ENCODE peak calls at places on chromosomes 1 and 21, in ten cellular contexts. One of them, this sample, is unnamed.

GRCh38 chr1:58814251-58815068 is 30.6 kb upstream of the JUN start:
- DNase-seq in fibroblast of the aortic adventitia: no peak
- DNase-seq in bronchial epithelial cell: peak; percentile 72
- DNase-seq in OCI-LY7: no peak
- DNase-seq in body of pancreas: peak; percentile 72
- DNase-seq in BE2C: no peak
- DNase-seq in AG04450: no peak
- DNase-seq in dorsolateral prefrontal cortex: no peak
- DNase-seq in cardiac fibroblast: no peak
- DNase-seq in HepG2: no peak
- DNase-seq in this sample: no peak

GRCh38 chr21:43657355-43658093 is 1.8 kb downstream of the HSF2BP start:
- DNase-seq in fibroblast of the aortic adventitia: no peak
- DNase-seq in bronchial epithelial cell: no peak
- DNase-seq in OCI-LY7: no peak
- DNase-seq in body of pancreas: no peak
- DNase-seq in BE2C: peak; percentile 23
- DNase-seq in AG04450: no peak
- DNase-seq in dorsolateral prefrontal cortex: no peak
- DNase-seq in cardiac fibroblast: no peak
- DNase-seq in HepG2: no peak
- DNase-seq in this sample: no peak

GRCh38 chr1:58670200-58670599 is 29.7 kb downstream of the MYSM1 start:
- DNase-seq in fibroblast of the aortic adventitia: no peak
- DNase-seq in bronchial epithelial cell: no peak
- DNase-seq in OCI-LY7: no peak
- DNase-seq in body of pancreas: no peak
- DNase-seq in BE2C: no peak
- DNase-seq in AG04450: no peak
- DNase-seq in dorsolateral prefrontal cortex: no peak
- DNase-seq in cardiac fibroblast: no peak
- DNase-seq in HepG2: no peak
- DNase-seq in this sample: no peak

GRCh38 chr1:78702426-78702825 is 52.8 kb downstream of the IFI44 start:
- DNase-seq in fibroblast of the aortic adventitia: no peak
- DNase-seq in bronchial epithelial cell: no peak
- DNase-seq in OCI-LY7: no peak
- DNase-seq in body of pancreas: no peak
- DNase-seq in BE2C: no peak
- DNase-seq in AG04450: no peak
- DNase-seq in dorsolateral prefrontal cortex: no peak
- DNase-seq in cardiac fibroblast: no peak
- DNase-seq in HepG2: no peak
- DNase-seq in this sample: no peak

GRCh38 chr1:3359346-3360157 is 94.9 kb upstream of the ARHGEF16 start:
- DNase-seq in fibroblast of the aortic adventitia: no peak
- DNase-seq in bronchial epithelial cell: no peak
- DNase-seq in OCI-LY7: no peak
- DNase-seq in body of pancreas: no peak
- DNase-seq in BE2C: no peak
- DNase-seq in AG04450: no peak
- DNase-seq in dorsolateral prefrontal cortex: no peak
- DNase-seq in cardiac fibroblast: no peak
- DNase-seq in HepG2: no peak
- DNase-seq in this sample: peak; percentile 46

GRCh38 chr1:84116558-84116957 is 27.5 kb upstream of the PRKACB start:
- DNase-seq in fibroblast of the aortic adventitia: no peak
- DNase-seq in bronchial epithelial cell: no peak
- DNase-seq in OCI-LY7: no peak
- DNase-seq in body of pancreas: no peak
- DNase-seq in BE2C: no peak
- DNase-seq in AG04450: no peak
- DNase-seq in dorsolateral prefrontal cortex: no peak
- DNase-seq in cardiac fibroblast: no peak
- DNase-seq in HepG2: no peak
- DNase-seq in this sample: no peak

GRCh38 chr1:198118136-198118535 is 38.7 kb upstream of the NEK7 start:
- DNase-seq in fibroblast of the aortic adventitia: peak; percentile 100
- DNase-seq in bronchial epithelial cell: peak; percentile 85
- DNase-seq in OCI-LY7: no peak
- DNase-seq in body of pancreas: peak; percentile 28
- DNase-seq in BE2C: no peak
- DNase-seq in AG04450: peak; percentile 91
- DNase-seq in dorsolateral prefrontal cortex: no peak
- DNase-seq in cardiac fibroblast: peak; percentile 96
- DNase-seq in HepG2: no peak
- DNase-seq in this sample: peak; percentile 94

GRCh38 chr21:26116456-26117011 is 54.0 kb downstream of the APP start:
- DNase-seq in fibroblast of the aortic adventitia: peak; percentile 83
- DNase-seq in bronchial epithelial cell: no peak
- DNase-seq in OCI-LY7: no peak
- DNase-seq in body of pancreas: peak; percentile 49
- DNase-seq in BE2C: no peak
- DNase-seq in AG04450: no peak
- DNase-seq in dorsolateral prefrontal cortex: no peak
- DNase-seq in cardiac fibroblast: peak; percentile 46
- DNase-seq in HepG2: peak; percentile 23
- DNase-seq in this sample: peak; percentile 60

GRCh38 chr1:203129501-203130231 is 2.1 kb downstream of the ADORA1 start:
- DNase-seq in fibroblast of the aortic adventitia: no peak
- DNase-seq in bronchial epithelial cell: no peak
- DNase-seq in OCI-LY7: no peak
- DNase-seq in body of pancreas: peak; percentile 82
- DNase-seq in BE2C: peak; percentile 65
- DNase-seq in AG04450: no peak
- DNase-seq in dorsolateral prefrontal cortex: peak; percentile 92
- DNase-seq in cardiac fibroblast: no peak
- DNase-seq in HepG2: no peak
- DNase-seq in this sample: no peak

GRCh38 chr1:221290669-221291068 is 411.4 kb downstream of the HLX start:
- DNase-seq in fibroblast of the aortic adventitia: no peak
- DNase-seq in bronchial epithelial cell: no peak
- DNase-seq in OCI-LY7: no peak
- DNase-seq in body of pancreas: no peak
- DNase-seq in BE2C: no peak
- DNase-seq in AG04450: no peak
- DNase-seq in dorsolateral prefrontal cortex: no peak
- DNase-seq in cardiac fibroblast: no peak
- DNase-seq in HepG2: no peak
- DNase-seq in this sample: no peak
- H3K4me3 ChIP-seq in fibroblast of the aortic adventitia: no peak overlapping the region
- H3K4me3 ChIP-seq in bronchial epithelial cell: no peak overlapping the region
- H3K4me3 ChIP-seq in OCI-LY7: no peak overlapping the region
- H3K4me3 ChIP-seq in body of pancreas: no peak overlapping the region
- H3K4me3 ChIP-seq in BE2C: no peak overlapping the region
- H3K4me3 ChIP-seq in AG04450: no peak overlapping the region
- H3K4me3 ChIP-seq in dorsolateral prefrontal cortex: no peak overlapping the region
- H3K4me3 ChIP-seq in cardiac fibroblast: no peak overlapping the region
- H3K4me3 ChIP-seq in HepG2: no peak overlapping the region
- H3K4me3 ChIP-seq in this sample: no peak overlapping the region

GRCh38 chr1:160282807-160283206 is 2.1 kb downstream of the PEX19 start:
- DNase-seq in fibroblast of the aortic adventitia: no peak
- DNase-seq in bronchial epithelial cell: no peak
- DNase-seq in OCI-LY7: no peak
- DNase-seq in body of pancreas: no peak
- DNase-seq in BE2C: no peak
- DNase-seq in AG04450: no peak
- DNase-seq in dorsolateral prefrontal cortex: no peak
- DNase-seq in cardiac fibroblast: no peak
- DNase-seq in HepG2: no peak
- DNase-seq in this sample: no peak
- TF ChIP-seq CTCF in fibroblast of the aortic adventitia: no peak
- TF ChIP-seq CTCF in bronchial epithelial cell: no peak
- TF ChIP-seq CTCF in OCI-LY7: peak; percentile 43
- TF ChIP-seq CTCF in body of pancreas: no peak
- TF ChIP-seq CTCF in BE2C: peak; percentile 26
- TF ChIP-seq CTCF in AG04450: no peak
- TF ChIP-seq CTCF in dorsolateral prefrontal cortex: no peak
- TF ChIP-seq CTCF in cardiac fibroblast: no peak
- TF ChIP-seq CTCF in HepG2: no peak
- TF ChIP-seq CTCF in this sample: no peak

DNA sequence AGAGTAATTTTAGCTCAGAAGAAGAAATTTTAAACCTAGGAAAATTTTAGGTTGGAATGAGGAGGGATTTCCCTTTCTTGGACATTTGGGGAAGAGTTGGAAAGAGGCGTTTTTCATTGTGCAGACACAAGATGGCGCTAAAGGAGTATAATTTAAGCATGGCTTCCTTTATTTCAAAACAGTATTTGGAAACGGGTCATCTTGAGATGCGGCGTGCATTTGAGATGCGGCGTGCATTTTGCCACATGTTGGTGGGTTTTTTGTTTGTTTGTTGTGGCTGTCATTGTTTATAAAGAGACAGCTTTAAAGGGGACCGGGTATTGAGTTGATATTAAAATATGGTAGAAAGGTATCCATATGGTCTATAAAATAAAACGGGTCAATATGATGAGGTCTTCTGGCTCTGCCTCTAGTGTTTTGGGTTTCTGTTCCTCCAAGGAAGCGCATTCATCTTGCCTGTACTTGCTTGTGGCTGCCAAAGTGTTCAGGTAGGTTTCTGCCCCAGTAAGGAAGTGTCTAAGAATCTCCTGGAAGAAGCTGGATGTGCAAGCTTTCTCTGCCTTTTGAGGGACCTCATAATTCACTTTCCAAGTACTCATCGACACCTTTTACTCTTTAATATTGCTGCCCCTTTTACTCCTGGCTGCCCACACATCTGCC is 210.3 kb downstream of the SLC35F3 start:
- DNase-seq in fibroblast of the aortic adventitia: peak; percentile 75
- DNase-seq in bronchial epithelial cell: peak; percentile 69
- DNase-seq in OCI-LY7: peak; percentile 55
- DNase-seq in body of pancreas: peak; percentile 47
- DNase-seq in BE2C: peak; percentile 35
- DNase-seq in AG04450: peak; percentile 24
- DNase-seq in dorsolateral prefrontal cortex: peak; percentile 46
- DNase-seq in cardiac fibroblast: peak; percentile 74
- DNase-seq in HepG2: peak; percentile 22
- DNase-seq in this sample: peak; percentile 24
- H3K4me3 ChIP-seq in fibroblast of the aortic adventitia: peak overlapping the region; percentile 25
- H3K4me3 ChIP-seq in bronchial epithelial cell: no peak overlapping the region
- H3K4me3 ChIP-seq in OCI-LY7: no peak overlapping the region
- H3K4me3 ChIP-seq in body of pancreas: no peak overlapping the region
- H3K4me3 ChIP-seq in BE2C: peak overlapping the region; percentile 21
- H3K4me3 ChIP-seq in AG04450: peak overlapping the region; percentile 10
- H3K4me3 ChIP-seq in dorsolateral prefrontal cortex: peak overlapping the region; percentile 38
- H3K4me3 ChIP-seq in cardiac fibroblast: no peak overlapping the region
- H3K4me3 ChIP-seq in HepG2: no peak overlapping the region
- H3K4me3 ChIP-seq in this sample: no peak overlapping the region

DNA sequence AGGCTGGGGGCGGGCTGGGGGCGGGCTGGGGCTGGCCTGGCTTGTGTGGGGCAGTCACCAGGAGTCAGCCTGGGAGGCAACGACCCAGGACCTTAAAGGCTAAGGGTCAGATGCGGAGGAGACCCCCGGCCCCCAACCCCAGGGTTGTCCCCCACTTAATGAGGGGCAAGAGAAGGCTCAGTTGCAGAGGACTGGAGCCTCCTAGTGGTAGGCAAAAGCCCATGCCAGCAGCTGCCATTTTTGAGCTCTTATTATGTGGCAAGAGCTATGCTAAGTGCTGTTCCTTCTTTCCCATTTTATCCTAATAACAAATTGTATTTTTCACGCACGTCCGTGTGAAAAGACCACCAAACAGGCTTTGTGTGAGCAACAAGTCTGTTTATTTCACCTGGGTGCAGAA is 8.0 kb downstream of the KIAA1614 start:
- DNase-seq in fibroblast of the aortic adventitia: no peak
- DNase-seq in bronchial epithelial cell: no peak
- DNase-seq in OCI-LY7: no peak
- DNase-seq in body of pancreas: no peak
- DNase-seq in BE2C: no peak
- DNase-seq in AG04450: no peak
- DNase-seq in dorsolateral prefrontal cortex: no peak
- DNase-seq in cardiac fibroblast: peak; percentile 27
- DNase-seq in HepG2: no peak
- DNase-seq in this sample: no peak
- TF ChIP-seq CTCF in fibroblast of the aortic adventitia: peak; percentile 35
- TF ChIP-seq CTCF in bronchial epithelial cell: peak; percentile 8
- TF ChIP-seq CTCF in OCI-LY7: peak; percentile 50
- TF ChIP-seq CTCF in body of pancreas: peak; percentile 11
- TF ChIP-seq CTCF in BE2C: peak; percentile 43
- TF ChIP-seq CTCF in AG04450: peak; percentile 20
- TF ChIP-seq CTCF in dorsolateral prefrontal cortex: no peak
- TF ChIP-seq CTCF in cardiac fibroblast: peak; percentile 45
- TF ChIP-seq CTCF in HepG2: peak; percentile 33
- TF ChIP-seq CTCF in this sample: no peak

GRCh38 chr1:205520709-205521108 is 16.2 kb downstream of the CDK18 start:
- DNase-seq in fibroblast of the aortic adventitia: no peak
- DNase-seq in bronchial epithelial cell: no peak
- DNase-seq in OCI-LY7: no peak
- DNase-seq in body of pancreas: no peak
- DNase-seq in BE2C: no peak
- DNase-seq in AG04450: no peak
- DNase-seq in dorsolateral prefrontal cortex: no peak
- DNase-seq in cardiac fibroblast: no peak
- DNase-seq in HepG2: no peak
- DNase-seq in this sample: no peak

GRCh38 chr1:205517288-205517687 is 12.8 kb downstream of the CDK18 start:
- DNase-seq in fibroblast of the aortic adventitia: no peak
- DNase-seq in bronchial epithelial cell: no peak
- DNase-seq in OCI-LY7: no peak
- DNase-seq in body of pancreas: no peak
- DNase-seq in BE2C: no peak
- DNase-seq in AG04450: no peak
- DNase-seq in dorsolateral prefrontal cortex: no peak
- DNase-seq in cardiac fibroblast: no peak
- DNase-seq in HepG2: no peak
- DNase-seq in this sample: no peak

GRCh38 chr1:205517763-205518162 is 13.3 kb downstream of the CDK18 start:
- DNase-seq in fibroblast of the aortic adventitia: no peak
- DNase-seq in bronchial epithelial cell: no peak
- DNase-seq in OCI-LY7: no peak
- DNase-seq in body of pancreas: no peak
- DNase-seq in BE2C: no peak
- DNase-seq in AG04450: no peak
- DNase-seq in dorsolateral prefrontal cortex: no peak
- DNase-seq in cardiac fibroblast: no peak
- DNase-seq in HepG2: no peak
- DNase-seq in this sample: no peak

GRCh38 chr1:205519541-205520131 is 15.2 kb downstream of the CDK18 start:
- DNase-seq in fibroblast of the aortic adventitia: no peak
- DNase-seq in bronchial epithelial cell: no peak
- DNase-seq in OCI-LY7: no peak
- DNase-seq in body of pancreas: no peak
- DNase-seq in BE2C: no peak
- DNase-seq in AG04450: no peak
- DNase-seq in dorsolateral prefrontal cortex: peak; percentile 67
- DNase-seq in cardiac fibroblast: no peak
- DNase-seq in HepG2: no peak
- DNase-seq in this sample: no peak

GRCh38 chr1:205518616-205519540 is 14.4 kb downstream of the CDK18 start:
- DNase-seq in fibroblast of the aortic adventitia: no peak
- DNase-seq in bronchial epithelial cell: no peak
- DNase-seq in OCI-LY7: no peak
- DNase-seq in body of pancreas: peak; percentile 69
- DNase-seq in BE2C: no peak
- DNase-seq in AG04450: no peak
- DNase-seq in dorsolateral prefrontal cortex: peak; percentile 86
- DNase-seq in cardiac fibroblast: no peak
- DNase-seq in HepG2: no peak
- DNase-seq in this sample: no peak
- H3K4me3 ChIP-seq in fibroblast of the aortic adventitia: no peak overlapping the region
- H3K4me3 ChIP-seq in bronchial epithelial cell: no peak overlapping the region
- H3K4me3 ChIP-seq in OCI-LY7: no peak overlapping the region
- H3K4me3 ChIP-seq in body of pancreas: no peak overlapping the region
- H3K4me3 ChIP-seq in BE2C: no peak overlapping the region
- H3K4me3 ChIP-seq in AG04450: no peak overlapping the region
- H3K4me3 ChIP-seq in dorsolateral prefrontal cortex: no peak overlapping the region
- H3K4me3 ChIP-seq in cardiac fibroblast: no peak overlapping the region
- H3K4me3 ChIP-seq in HepG2: no peak overlapping the region
- H3K4me3 ChIP-seq in this sample: no peak overlapping the region

GRCh38 chr1:40665335-40666171 is at the start of gene RIMS3:
- DNase-seq in fibroblast of the aortic adventitia: peak; percentile 17
- DNase-seq in bronchial epithelial cell: peak; percentile 20
- DNase-seq in OCI-LY7: peak; percentile 85
- DNase-seq in body of pancreas: peak; percentile 82
- DNase-seq in BE2C: peak; percentile 80
- DNase-seq in AG04450: no peak
- DNase-seq in dorsolateral prefrontal cortex: peak; percentile 86
- DNase-seq in cardiac fibroblast: peak; percentile 34
- DNase-seq in HepG2: peak; percentile 55
- DNase-seq in this sample: peak; percentile 34
- TF ChIP-seq CTCF in fibroblast of the aortic adventitia: no peak
- TF ChIP-seq CTCF in bronchial epithelial cell: no peak
- TF ChIP-seq CTCF in OCI-LY7: peak; percentile 78
- TF ChIP-seq CTCF in body of pancreas: no peak
- TF ChIP-seq CTCF in BE2C: peak; percentile 18
- TF ChIP-seq CTCF in AG04450: no peak
- TF ChIP-seq CTCF in dorsolateral prefrontal cortex: no peak
- TF ChIP-seq CTCF in cardiac fibroblast: no peak
- TF ChIP-seq CTCF in HepG2: peak; percentile 70
- TF ChIP-seq CTCF in this sample: no peak